ENCODE peak calls at places on chromosome 19, in four cellular contexts. L is suprapubic skin, J is HCT116, A is breast epithelium. T is an unnamed sample.

GRCh38 chr19:18785179-18786124 is 5.7 kb downstream of the COMP start:
- DNase-seq in L (peak; percentile 89), J (peak; percentile 60), A (peak; percentile 70), T (peak; percentile 95)

GRCh38 chr19:58325623-58326022 is 1.2 kb upstream of the ZSCAN22 start:
- DNase-seq in L (no peak), J (no peak), A (no peak), T (no peak)

GRCh38 chr19:10915511-10916091 is 12.8 kb downstream of the YIPF2 start:
- DNase-seq in L (peak; percentile 90), J (no peak), A (no peak), T (no peak)

GRCh38 chr19:55642153-55643002 is 1.1 kb upstream of the ZNF581 start:
- DNase-seq in L (no peak), J (no peak), A (no peak), T (no peak)

GRCh38 chr19:2027361-2027760 is 11.8 kb upstream of the BTBD2 start:
- DNase-seq in L (no peak), J (no peak), A (no peak), T (no peak)

GRCh38 chr19:57778358-57778757 is 8.9 kb downstream of the ZNF586 start:
- DNase-seq in L (no peak), J (no peak), A (no peak), T (no peak)

GRCh38 chr19:51327066-51327985 is 14.6 kb downstream of the VSIG10L start:
- DNase-seq in L (no peak), J (no peak), A (peak; percentile 50), T (peak; percentile 92)

GRCh38 chr19:23118400-23118799 is 1.6 kb downstream of the ZNF730 start:
- DNase-seq in L (no peak), J (no peak), A (no peak), T (peak; percentile 81)

GRCh38 chr19:7734220-7735203 is 2.6 kb upstream of the CLEC4G start:
- DNase-seq in L (no peak), J (no peak), A (no peak), T (no peak)

GRCh38 chr19:3516675-3517207 is 10.6 kb downstream of the FZR1 start:
- DNase-seq in L (no peak), J (no peak), A (no peak), T (no peak)

GRCh38 chr19:35154535-35155406 is at the start of gene FXYD5:
- DNase-seq in L (peak; percentile 86), J (no peak), A (peak; percentile 72), T (peak; percentile 86)

GRCh38 chr19:21482863-21483276 is 22.5 kb upstream of the ZNF429 start:
- DNase-seq in L (no peak), J (peak; percentile 7), A (peak; percentile 64), T (peak; percentile 83)

GRCh38 chr19:3186377-3186688 is 603 bp downstream of the NCLN start:
- DNase-seq in L (no peak), J (no peak), A (no peak), T (peak; percentile 47)

GRCh38 chr19:42253245-42254082 is 1.5 kb downstream of the ERF start:
- DNase-seq in L (peak; percentile 88), J (no peak), A (no peak), T (peak; percentile 79)

GRCh38 chr19:372306-372890 is 27.8 kb upstream of the MIER2 start:
- DNase-seq in L (no peak), J (no peak), A (no peak), T (no peak)

GRCh38 chr19:53102701-53103140 is 501 bp downstream of the ZNF160 start:
- DNase-seq in L (no peak), J (no peak), A (no peak), T (peak; percentile 55)

GRCh38 chr19:28640506-28640905 is 572.4 kb downstream of the UQCRFS1 start:
- DNase-seq in L (no peak), J (no peak), A (no peak), T (no peak)

GRCh38 chr19:33998739-33999345 is 173.5 kb upstream of the LSM14A start:
- DNase-seq in L (no peak), J (no peak), A (no peak), T (no peak)

GRCh38 chr19:5253403-5254110 is 87.1 kb downstream of the PTPRS start:
- DNase-seq in L (no peak), J (no peak), A (no peak), T (no peak)

GRCh38 chr19:5254944-5255343 is 85.7 kb downstream of the PTPRS start:
- DNase-seq in L (no peak), J (no peak), A (no peak), T (no peak)

GRCh38 chr19:5254543-5254942 is 86.1 kb downstream of the PTPRS start:
- DNase-seq in L (no peak), J (no peak), A (no peak), T (no peak)

GRCh38 chr19:5257155-5258045 is 83.2 kb downstream of the PTPRS start:
- DNase-seq in L (no peak), J (no peak), A (no peak), T (no peak)

DNA sequence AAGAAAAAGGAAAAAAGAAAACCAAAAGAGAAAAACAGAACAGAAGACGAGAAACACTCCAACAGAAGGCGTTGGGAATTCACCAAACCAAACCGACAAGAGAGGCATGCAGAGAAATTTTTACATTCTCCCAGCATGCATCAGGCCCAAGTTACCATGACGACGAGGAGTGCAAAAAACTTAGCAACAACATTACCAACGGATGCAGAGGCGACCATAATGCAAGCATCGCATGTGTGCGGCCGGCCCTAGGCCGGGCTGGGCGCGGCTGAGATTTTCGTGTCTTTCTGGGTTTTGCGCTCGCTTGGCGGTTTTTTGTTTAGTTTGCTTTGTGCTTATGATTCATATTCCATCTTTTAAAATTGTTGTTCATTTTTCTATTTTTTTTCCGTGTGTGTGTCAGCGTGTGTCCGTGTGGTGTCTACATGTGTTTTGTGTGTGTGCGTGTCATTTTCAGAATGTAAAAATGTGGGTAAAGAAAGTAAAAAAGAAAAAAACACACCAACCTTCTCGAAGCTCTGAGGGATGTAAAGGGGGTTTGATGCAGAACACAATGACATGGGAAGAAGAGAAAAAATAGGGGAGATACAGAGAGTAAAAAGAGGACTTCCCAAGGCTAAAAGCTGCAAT is 84.9 kb downstream of the PTPRS start:
- DNase-seq in L (no peak), J (no peak), A (no peak), T (peak; percentile 61)
- TF ChIP-seq POLR2AphosphoS5 in L (no peak), J (no peak), A (no peak), T (no peak)

GRCh38 chr19:12777217-12778019 is 2.1 kb upstream of the HOOK2 start:
- DNase-seq in L (peak; percentile 91), J (no peak), A (peak; percentile 77), T (peak; percentile 93)

GRCh38 chr19:12782174-12782423 is 6.7 kb upstream of the HOOK2 start:
- DNase-seq in L (no peak), J (no peak), A (no peak), T (no peak)

GRCh38 chr19:12778020-12778904 is 2.9 kb upstream of the HOOK2 start:
- DNase-seq in L (no peak), J (no peak), A (peak; percentile 85), T (peak; percentile 68)

GRCh38 chr19:12778905-12779161 is 3.5 kb upstream of the HOOK2 start:
- DNase-seq in L (no peak), J (no peak), A (no peak), T (peak; percentile 54)

DNA sequence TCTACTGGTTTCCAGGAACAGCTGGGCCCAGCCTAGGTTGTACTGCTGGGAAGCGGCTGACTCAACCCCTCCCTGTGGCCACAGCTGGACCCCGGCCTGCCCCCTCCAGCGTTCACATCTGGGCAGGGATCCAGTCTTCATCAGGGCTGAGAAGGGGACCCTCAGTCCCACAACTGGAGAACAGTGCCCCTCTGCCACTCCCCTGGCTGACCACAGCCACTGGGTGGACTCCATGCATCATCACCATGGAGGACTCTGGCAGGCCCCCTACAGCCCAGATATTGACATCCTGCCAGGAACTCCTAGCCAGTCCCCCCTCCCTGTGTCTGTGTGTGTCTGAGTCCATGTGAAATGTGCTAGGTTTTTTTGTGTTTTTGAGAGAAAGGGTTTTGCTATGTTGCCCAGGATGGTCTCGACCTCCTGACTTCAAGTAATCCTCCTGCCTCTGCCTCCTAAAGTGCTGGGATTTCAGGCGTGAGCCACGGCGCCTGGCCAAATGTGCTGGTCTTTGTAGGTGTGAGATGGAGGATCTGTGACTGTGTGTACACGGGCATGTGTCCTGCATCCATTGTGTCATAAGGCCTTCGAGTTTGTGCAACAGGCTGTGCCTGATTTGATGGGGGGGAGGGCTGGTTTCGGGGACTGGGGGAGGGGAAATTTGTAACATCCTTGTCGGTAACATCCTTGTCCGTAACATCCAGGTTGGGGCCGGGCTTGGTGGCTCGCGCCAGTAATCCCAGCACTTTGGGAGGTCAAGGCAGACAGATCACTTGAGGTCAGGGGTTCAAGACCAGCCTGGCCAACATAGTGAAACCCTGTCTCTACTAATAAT is 4.0 kb upstream of the HOOK2 start:
- DNase-seq in L (no peak), J (no peak), A (no peak), T (peak; percentile 46)
- TF ChIP-seq POLR2AphosphoS5 in L (no peak), J (no peak), A (peak; percentile 27), T (no peak)

DNA sequence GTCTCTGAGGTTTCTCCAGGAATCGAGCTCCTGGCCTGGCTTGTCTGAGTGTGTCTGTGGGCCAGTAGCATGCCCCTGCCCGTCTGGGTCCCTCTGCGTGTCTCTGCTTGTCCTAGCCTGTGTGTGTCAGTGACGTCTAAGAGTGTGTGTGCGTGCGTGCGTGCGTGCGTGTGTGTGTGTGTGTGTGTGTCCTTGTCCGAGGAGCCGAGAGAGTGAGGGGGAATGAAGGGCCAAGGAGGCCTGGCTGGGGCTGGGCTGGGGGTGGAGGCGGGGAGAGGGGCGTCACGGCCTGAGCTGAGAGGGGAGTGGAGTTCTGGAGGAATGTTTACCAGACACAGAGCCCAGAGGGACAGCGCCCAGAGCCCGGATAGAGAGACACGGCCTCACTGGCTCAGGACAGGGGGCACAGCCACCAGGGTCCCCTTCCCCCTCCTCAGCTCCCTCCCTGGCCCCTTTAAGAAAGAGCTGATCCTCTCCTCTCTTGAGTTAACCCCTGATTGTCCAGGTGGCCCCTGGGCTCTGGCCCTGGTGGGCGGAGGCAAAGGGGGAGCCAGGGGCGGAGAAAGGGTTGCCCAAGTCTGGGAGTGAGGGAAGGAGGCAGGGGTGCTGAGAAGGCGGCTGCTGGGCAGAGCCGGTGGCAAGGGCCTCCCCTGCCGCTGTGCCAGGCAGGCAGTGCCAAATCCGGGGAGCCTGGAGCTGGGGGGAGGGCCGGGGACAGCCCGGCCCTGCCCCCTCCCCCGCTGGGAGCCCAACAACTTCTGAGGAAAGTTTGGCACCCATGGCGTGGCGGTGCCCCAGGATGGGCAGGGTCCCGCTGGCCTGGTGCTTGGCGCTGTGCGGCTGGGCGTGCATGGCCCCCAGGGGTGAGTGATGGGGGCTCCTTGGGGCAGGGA is at the start of gene AXL:
- DNase-seq in L (peak; percentile 92), J (peak; percentile 38), A (peak; percentile 67), T (peak; percentile 98)
- TF ChIP-seq POLR2AphosphoS5 in L (peak; percentile 69), J (peak; percentile 77), A (peak; percentile 39), T (peak; percentile 35)

GRCh38 chr19:37007587-37008220 is 70.5 kb upstream of the ZNF420 start:
- DNase-seq in L (no peak), J (no peak), A (peak; percentile 86), T (peak; percentile 19)
- TF ChIP-seq POLR2AphosphoS5 in L (no peak), J (no peak), A (no peak), T (no peak)

GRCh38 chr19:5623397-5624153 is 692 bp downstream of the SAFB start:
- DNase-seq in L (no peak), J (no peak), A (no peak), T (no peak)

GRCh38 chr19:5625641-5626040 is 2.8 kb downstream of the SAFB start:
- DNase-seq in L (no peak), J (no peak), A (no peak), T (no peak)

GRCh38 chr19:5622465-5623396 is at the start of the genes SAFB and SAFB2:
- DNase-seq in L (peak; percentile 99), J (peak; percentile 99), A (peak; percentile 99), T (peak; percentile 99)

GRCh38 chr19:5624741-5625140 is 1.9 kb downstream of the SAFB start:
- DNase-seq in L (no peak), J (no peak), A (no peak), T (peak; percentile 24)

GRCh38 chr19:5624154-5624663 is 1.3 kb downstream of the SAFB start:
- DNase-seq in L (no peak), J (no peak), A (peak; percentile 63), T (peak; percentile 52)
- TF ChIP-seq POLR2AphosphoS5 in L (no peak), J (no peak), A (no peak), T (no peak)

T was measured in GM23338.